ENCODE peak calls at places on chromosomes 1 and 21, in five cellular contexts. Q is GM12892; B is T-helper 2 cell; N is activated T-cell treated with anti-CD3 and anti-CD28 coated beads for 24 hours; Y is CD4-positive, CD25-positive, alpha-beta regulatory T cell. X is an unnamed sample.
A peak's percentile ranks its signal among the peaks of the same experiment; 100 is the strongest.

GRCh38 chr1:79790950-79791349 is 784.4 kb upstream of the ADGRL4 start:
- DNase-seq in N (no peak), Q (no peak), B (no peak), Y (no peak), X (no peak)

GRCh38 chr1:175015243-175015642 is 8.0 kb downstream of the MRPS14 start:
- DNase-seq in Q (no peak), B (no peak), N (no peak), Y (no peak), X (no peak)

GRCh38 chr1:79777481-79778219 is 771.1 kb upstream of the ADGRL4 start:
- DNase-seq in N (no peak), Q (no peak), Y (no peak), B (no peak), X (no peak)

GRCh38 chr1:14842891-14843290 is 244.4 kb downstream of the KAZN start:
- DNase-seq in Y (no peak), B (no peak), Q (no peak), N (no peak), X (no peak)

GRCh38 chr1:108643492-108644333 is 17.2 kb downstream of the HENMT1 start:
- DNase-seq in Y (peak; percentile 66), Q (peak; percentile 28), N (peak; percentile 41), B (peak; percentile 42), X (no peak)

GRCh38 chr1:248029770-248030169 is at the start of gene OR2L2:
- DNase-seq in Y (no peak), Q (no peak), N (no peak), B (no peak), X (no peak)

GRCh38 chr1:236451796-236452373 is 57.8 kb downstream of the EDARADD start:
- DNase-seq in B (peak; percentile 8), Q (peak; percentile 24), N (peak; percentile 22), Y (peak; percentile 30), X (peak; percentile 22)

GRCh38 chr21:33318087-33318486 is 6.7 kb upstream of the IFNAR1 start:
- DNase-seq in N (no peak), B (no peak), Q (no peak), Y (no peak), X (no peak)

GRCh38 chr1:161197560-161198205 is 1.2 kb downstream of the ADAMTS4 start:
- DNase-seq in N (no peak), B (no peak), Y (no peak), Q (no peak), X (no peak)

GRCh38 chr1:155012052-155012546 is 9.5 kb downstream of the ZBTB7B start:
- DNase-seq in N (no peak), B (no peak), Q (no peak), Y (no peak), X (no peak)

GRCh38 chr1:90371106-90371813 is 345.8 kb downstream of the BARHL2 start:
- DNase-seq in B (no peak), N (no peak), Y (no peak), Q (no peak), X (no peak)

GRCh38 chr1:19758227-19758830 is 41.4 kb downstream of the TMCO4 start:
- DNase-seq in N (no peak), Y (no peak), B (no peak), Q (no peak), X (no peak)